ENCODE peak calls at places on chromosomes 12 and 14, in five cellular contexts. One of them, this sample, is unnamed.

GRCh38 chr12:58364389-58365086 is 423.2 kb downstream of the ATP23 start:
- DNase-seq in heart left ventricle: no peak
- DNase-seq in AG04450: peak; percentile 97
- DNase-seq in cardiac fibroblast: peak; percentile 93
- DNase-seq in psoas muscle: no peak
- DNase-seq in this sample: no peak

GRCh38 chr12:52946334-52946733 is 2.6 kb upstream of the KRT18 start:
- DNase-seq in heart left ventricle: no peak
- DNase-seq in AG04450: no peak
- DNase-seq in cardiac fibroblast: no peak
- DNase-seq in psoas muscle: no peak
- DNase-seq in this sample: no peak

GRCh38 chr14:105322791-105323556 is 8.4 kb downstream of the PACS2 start:
- DNase-seq in heart left ventricle: no peak
- DNase-seq in AG04450: no peak
- DNase-seq in cardiac fibroblast: no peak
- DNase-seq in psoas muscle: no peak
- DNase-seq in this sample: no peak

GRCh38 chr12:53171725-53172329 is 8.7 kb upstream of the ZNF740 start:
- DNase-seq in heart left ventricle: no peak
- DNase-seq in AG04450: no peak
- DNase-seq in cardiac fibroblast: no peak
- DNase-seq in psoas muscle: no peak
- DNase-seq in this sample: peak; percentile 9

GRCh38 chr14:49033131-49033530 is 553.0 kb downstream of the RPS29 start:
- DNase-seq in heart left ventricle: no peak
- DNase-seq in AG04450: no peak
- DNase-seq in cardiac fibroblast: no peak
- DNase-seq in psoas muscle: no peak
- DNase-seq in this sample: no peak

GRCh38 chr14:20657216-20658211 is 16.0 kb upstream of the OR6S1 start:
- DNase-seq in heart left ventricle: no peak
- DNase-seq in AG04450: no peak
- DNase-seq in cardiac fibroblast: no peak
- DNase-seq in psoas muscle: no peak
- DNase-seq in this sample: no peak

GRCh38 chr14:72780771-72781170 is 113.1 kb downstream of the DPF3 start:
- DNase-seq in heart left ventricle: no peak
- DNase-seq in AG04450: no peak
- DNase-seq in cardiac fibroblast: peak; percentile 76
- DNase-seq in psoas muscle: no peak
- DNase-seq in this sample: no peak

GRCh38 chr14:20970983-20971704 is 15.9 kb downstream of the RNASE2 start:
- DNase-seq in heart left ventricle: peak; percentile 87
- DNase-seq in AG04450: peak; percentile 69
- DNase-seq in cardiac fibroblast: peak; percentile 91
- DNase-seq in psoas muscle: peak; percentile 91
- DNase-seq in this sample: peak; percentile 95

GRCh38 chr14:53979747-53980642 is 23.4 kb upstream of the BMP4 start:
- DNase-seq in heart left ventricle: peak; percentile 52
- DNase-seq in AG04450: no peak
- DNase-seq in cardiac fibroblast: peak; percentile 76
- DNase-seq in psoas muscle: peak; percentile 83
- DNase-seq in this sample: no peak

GRCh38 chr14:91570021-91570420 is 59.9 kb upstream of the PPP4R3A start:
- DNase-seq in heart left ventricle: no peak
- DNase-seq in AG04450: no peak
- DNase-seq in cardiac fibroblast: no peak
- DNase-seq in psoas muscle: no peak
- DNase-seq in this sample: no peak

GRCh38 chr14:90461425-90461824 is 64.6 kb downstream of the CALM1 start:
- DNase-seq in heart left ventricle: no peak
- DNase-seq in AG04450: no peak
- DNase-seq in cardiac fibroblast: no peak
- DNase-seq in psoas muscle: no peak
- DNase-seq in this sample: no peak

GRCh38 chr12:28872654-28873268 is 276.3 kb upstream of the FAR2 start:
- DNase-seq in heart left ventricle: peak; percentile 44
- DNase-seq in AG04450: peak; percentile 33
- DNase-seq in cardiac fibroblast: peak; percentile 79
- DNase-seq in psoas muscle: no peak
- DNase-seq in this sample: peak; percentile 38

GRCh38 chr12:4648099-4648498 is 752 bp downstream of the AKAP3 start:
- DNase-seq in heart left ventricle: no peak
- DNase-seq in AG04450: no peak
- DNase-seq in cardiac fibroblast: peak; percentile 10
- DNase-seq in psoas muscle: no peak
- DNase-seq in this sample: no peak

GRCh38 chr12:12749433-12749832 is 32.3 kb downstream of the CDKN1B start:
- DNase-seq in heart left ventricle: no peak
- DNase-seq in AG04450: no peak
- DNase-seq in cardiac fibroblast: peak; percentile 22
- DNase-seq in psoas muscle: no peak
- DNase-seq in this sample: no peak

GRCh38 chr14:20714593-20715250 is 26.2 kb downstream of the ANG start:
- DNase-seq in heart left ventricle: peak; percentile 73
- DNase-seq in AG04450: peak; percentile 16
- DNase-seq in cardiac fibroblast: peak; percentile 87
- DNase-seq in psoas muscle: peak; percentile 84
- DNase-seq in this sample: peak; percentile 74

GRCh38 chr12:11795910-11796459 is 146.5 kb downstream of the ETV6 start:
- DNase-seq in heart left ventricle: no peak
- DNase-seq in AG04450: peak; percentile 67
- DNase-seq in cardiac fibroblast: peak; percentile 75
- DNase-seq in psoas muscle: no peak
- DNase-seq in this sample: no peak

GRCh38 chr12:78208106-78208505 is 377.4 kb downstream of the NAV3 start:
- DNase-seq in heart left ventricle: no peak
- DNase-seq in AG04450: no peak
- DNase-seq in cardiac fibroblast: no peak
- DNase-seq in psoas muscle: no peak
- DNase-seq in this sample: no peak

GRCh38 chr14:74649167-74649566 is 37.1 kb upstream of the LTBP2 start:
- DNase-seq in heart left ventricle: no peak
- DNase-seq in AG04450: no peak
- DNase-seq in cardiac fibroblast: no peak
- DNase-seq in psoas muscle: no peak
- DNase-seq in this sample: no peak

GRCh38 chr14:41187868-41188267 is 418.8 kb upstream of the LRFN5 start:
- DNase-seq in heart left ventricle: no peak
- DNase-seq in AG04450: no peak
- DNase-seq in cardiac fibroblast: no peak
- DNase-seq in psoas muscle: no peak
- DNase-seq in this sample: no peak

GRCh38 chr14:68628605-68629310 is 164.1 kb downstream of the ZFP36L1 start:
- DNase-seq in heart left ventricle: no peak
- DNase-seq in AG04450: no peak
- DNase-seq in cardiac fibroblast: no peak
- DNase-seq in psoas muscle: no peak
- DNase-seq in this sample: no peak

GRCh38 chr12:62659457-62660295 is 193.1 kb downstream of the MON2 start:
- DNase-seq in heart left ventricle: no peak
- DNase-seq in AG04450: no peak
- DNase-seq in cardiac fibroblast: peak; percentile 19
- DNase-seq in psoas muscle: no peak
- DNase-seq in this sample: no peak

GRCh38 chr14:71487941-71488340 is 444.3 kb upstream of the RGS6 start:
- DNase-seq in heart left ventricle: no peak
- DNase-seq in AG04450: no peak
- DNase-seq in cardiac fibroblast: no peak
- DNase-seq in psoas muscle: no peak
- DNase-seq in this sample: no peak

GRCh38 chr14:36054353-36055051 is 122.0 kb downstream of the PTCSC3 start:
- DNase-seq in heart left ventricle: peak; percentile 38
- DNase-seq in AG04450: no peak
- DNase-seq in cardiac fibroblast: no peak
- DNase-seq in psoas muscle: peak; percentile 60
- DNase-seq in this sample: no peak

DNA sequence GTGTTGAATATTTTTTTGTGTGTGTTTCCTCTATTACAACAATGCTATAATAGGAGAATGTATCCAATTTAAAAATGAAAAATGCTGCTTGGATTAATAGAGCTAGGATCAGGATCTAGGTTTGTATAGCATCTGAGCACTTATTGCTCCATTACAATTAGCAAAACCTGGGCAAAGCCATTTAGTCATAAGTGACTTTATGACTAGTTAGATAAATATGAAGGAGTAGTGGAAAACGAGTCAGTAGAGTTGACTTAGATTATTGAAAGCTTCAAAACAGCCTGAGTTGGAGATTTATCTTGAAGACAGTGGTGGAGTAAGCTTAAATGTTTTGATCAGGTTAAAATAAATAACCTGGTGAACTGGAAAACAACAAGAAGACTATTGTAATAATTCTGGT is 2.8 kb downstream of the MED21 start:
- DNase-seq in heart left ventricle: no peak
- DNase-seq in AG04450: no peak
- DNase-seq in cardiac fibroblast: no peak
- DNase-seq in psoas muscle: no peak
- DNase-seq in this sample: no peak
- H3K4me3 ChIP-seq in heart left ventricle: no peak overlapping the region
- H3K4me3 ChIP-seq in AG04450: no peak overlapping the region
- H3K4me3 ChIP-seq in cardiac fibroblast: no peak overlapping the region
- H3K4me3 ChIP-seq in psoas muscle: no peak overlapping the region
- H3K4me3 ChIP-seq in this sample: no peak overlapping the region

GRCh38 chr14:99570542-99571302 is 33.3 kb downstream of the CCDC85C start:
- DNase-seq in heart left ventricle: no peak
- DNase-seq in AG04450: no peak
- DNase-seq in cardiac fibroblast: no peak
- DNase-seq in psoas muscle: no peak
- DNase-seq in this sample: no peak

GRCh38 chr14:99573436-99574098 is 30.4 kb downstream of the CCDC85C start:
- DNase-seq in heart left ventricle: no peak
- DNase-seq in AG04450: no peak
- DNase-seq in cardiac fibroblast: no peak
- DNase-seq in psoas muscle: no peak
- DNase-seq in this sample: no peak

GRCh38 chr14:99573000-99573330 is 31.0 kb downstream of the CCDC85C start:
- DNase-seq in heart left ventricle: no peak
- DNase-seq in AG04450: no peak
- DNase-seq in cardiac fibroblast: no peak
- DNase-seq in psoas muscle: no peak
- DNase-seq in this sample: no peak

GRCh38 chr14:99571303-99571986 is 32.6 kb downstream of the CCDC85C start:
- DNase-seq in heart left ventricle: no peak
- DNase-seq in AG04450: no peak
- DNase-seq in cardiac fibroblast: no peak
- DNase-seq in psoas muscle: no peak
- DNase-seq in this sample: peak; percentile 46

DNA sequence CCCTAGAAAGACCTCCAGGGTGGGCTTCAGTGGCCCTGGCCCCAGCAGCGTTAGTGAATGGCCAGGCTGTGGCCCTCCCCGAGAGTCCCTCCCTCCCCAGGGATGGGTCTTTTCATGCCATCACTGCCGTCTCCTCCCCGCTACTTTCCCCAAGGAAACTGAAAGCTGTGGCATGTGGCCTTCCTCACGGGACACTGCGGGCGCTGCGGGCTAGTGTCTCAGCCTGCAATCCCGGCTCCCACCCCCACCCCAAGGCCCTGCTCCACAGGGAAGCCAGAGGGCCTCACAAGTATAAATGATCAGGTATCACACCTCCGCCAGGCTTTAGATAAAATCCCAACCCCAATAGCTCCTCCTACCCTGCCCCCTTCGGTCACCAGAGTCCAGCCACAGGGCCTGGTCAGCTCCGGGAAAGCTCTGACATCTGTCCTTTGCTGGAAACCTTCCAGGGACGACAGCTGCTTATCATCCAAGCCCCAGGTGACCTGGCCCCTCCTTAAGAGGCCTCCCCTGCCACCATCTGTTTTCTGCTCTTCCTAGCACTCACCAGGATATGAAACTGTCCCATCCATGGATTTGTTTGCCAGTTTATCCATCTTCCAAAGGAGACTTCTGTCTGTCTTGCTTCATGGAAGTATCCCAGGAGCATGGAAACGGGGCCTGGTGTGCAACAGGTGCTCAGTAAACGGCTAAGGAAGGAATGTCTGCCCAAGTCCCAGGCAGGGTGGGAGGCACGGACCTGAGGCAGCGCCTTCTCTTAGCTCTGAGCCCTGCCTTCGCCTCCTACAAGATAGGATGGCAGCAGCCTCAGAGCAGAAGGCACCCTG is 31.6 kb downstream of the CCDC85C start:
- DNase-seq in heart left ventricle: no peak
- DNase-seq in AG04450: no peak
- DNase-seq in cardiac fibroblast: no peak
- DNase-seq in psoas muscle: no peak
- DNase-seq in this sample: peak; percentile 52
- H3K4me3 ChIP-seq in heart left ventricle: no peak overlapping the region
- H3K4me3 ChIP-seq in AG04450: no peak overlapping the region
- H3K4me3 ChIP-seq in cardiac fibroblast: no peak overlapping the region
- H3K4me3 ChIP-seq in psoas muscle: peak overlapping the region; percentile 22
- H3K4me3 ChIP-seq in this sample: no peak overlapping the region

DNA sequence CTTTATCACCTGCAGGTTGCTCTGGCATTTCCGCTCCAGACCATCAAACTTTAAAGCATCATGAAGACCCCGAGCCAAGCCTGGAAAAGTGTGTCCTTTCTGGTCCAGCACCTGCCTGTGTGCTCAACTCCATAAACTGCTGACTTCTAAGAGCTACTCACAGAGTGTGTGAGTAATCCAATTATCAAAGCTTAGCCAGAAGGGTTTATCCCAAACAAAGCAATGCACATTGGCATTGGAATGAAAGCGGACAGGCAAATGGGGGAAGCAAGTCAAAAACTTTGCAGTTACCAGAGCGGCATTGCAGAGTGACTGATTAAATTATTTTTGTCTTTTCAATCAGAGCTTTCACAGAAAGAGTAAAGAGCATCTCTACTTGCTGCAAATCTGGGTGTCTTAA is 1262.4 kb upstream of the SEL1L start:
- DNase-seq in heart left ventricle: no peak
- DNase-seq in AG04450: no peak
- DNase-seq in cardiac fibroblast: no peak
- DNase-seq in psoas muscle: no peak
- DNase-seq in this sample: no peak
- H3K4me3 ChIP-seq in heart left ventricle: no peak overlapping the region
- H3K4me3 ChIP-seq in AG04450: no peak overlapping the region
- H3K4me3 ChIP-seq in cardiac fibroblast: no peak overlapping the region
- H3K4me3 ChIP-seq in psoas muscle: no peak overlapping the region
- H3K4me3 ChIP-seq in this sample: no peak overlapping the region

GRCh38 chr14:32307881-32308582 is 21.1 kb upstream of the AKAP6 start:
- DNase-seq in heart left ventricle: no peak
- DNase-seq in AG04450: no peak
- DNase-seq in cardiac fibroblast: no peak
- DNase-seq in psoas muscle: no peak
- DNase-seq in this sample: peak; percentile 14
- H3K4me3 ChIP-seq in heart left ventricle: no peak overlapping the region
- H3K4me3 ChIP-seq in AG04450: no peak overlapping the region
- H3K4me3 ChIP-seq in cardiac fibroblast: no peak overlapping the region
- H3K4me3 ChIP-seq in psoas muscle: no peak overlapping the region
- H3K4me3 ChIP-seq in this sample: no peak overlapping the region

DNA sequence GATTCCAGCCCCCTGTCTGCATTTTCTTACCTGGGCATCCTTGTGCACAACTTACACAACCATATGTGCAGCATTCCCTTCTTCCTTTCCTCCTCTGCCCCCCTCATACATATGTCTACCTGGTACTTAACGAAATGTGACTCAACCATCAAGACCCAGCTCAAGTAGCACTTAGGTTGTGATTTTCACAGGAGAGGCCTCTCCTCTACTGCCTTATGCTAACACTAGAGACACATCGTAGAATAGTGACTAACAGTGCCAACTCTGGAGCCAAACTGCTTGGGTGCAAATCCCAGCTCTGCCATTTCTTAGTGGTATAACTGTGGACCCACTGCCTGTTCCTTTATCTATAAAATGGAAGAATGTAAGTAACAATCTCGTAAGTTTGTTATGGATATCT is 24.1 kb upstream of the PLEKHA5 start:
- DNase-seq in heart left ventricle: no peak
- DNase-seq in AG04450: no peak
- DNase-seq in cardiac fibroblast: no peak
- DNase-seq in psoas muscle: no peak
- DNase-seq in this sample: no peak
- H3K4me3 ChIP-seq in heart left ventricle: no peak overlapping the region
- H3K4me3 ChIP-seq in AG04450: no peak overlapping the region
- H3K4me3 ChIP-seq in cardiac fibroblast: no peak overlapping the region
- H3K4me3 ChIP-seq in psoas muscle: no peak overlapping the region
- H3K4me3 ChIP-seq in this sample: no peak overlapping the region

This sample was measured in pancreas.